ENCODE peak calls at places on chromosomes 1 and 21, in nine cellular contexts. One of them, this sample, is unnamed. For H3K9me3, the result is how much of the 10 kb centered on the place peaks cover.

GRCh38 chr1:56301791-56302190 is 277.6 kb downstream of the PLPP3 start:
- DNase-seq in CD8-positive, alpha-beta T cell: no peak
- DNase-seq in keratinocyte: no peak
- DNase-seq in uterus: no peak
- DNase-seq in naive thymus-derived CD4-positive, alpha-beta T cell: no peak
- DNase-seq in AG04450: peak
- DNase-seq in suprapubic skin: no peak
- DNase-seq in PC-3: peak
- DNase-seq in mammary epithelial cell: no peak
- DNase-seq in this sample: no peak

GRCh38 chr1:225470691-225471452 is 43.0 kb upstream of the LBR start:
- DNase-seq in AG04450: no peak
- DNase-seq in keratinocyte: no peak
- DNase-seq in naive thymus-derived CD4-positive, alpha-beta T cell: no peak
- DNase-seq in CD8-positive, alpha-beta T cell: no peak
- DNase-seq in mammary epithelial cell: no peak
- DNase-seq in suprapubic skin: peak
- DNase-seq in uterus: peak
- DNase-seq in PC-3: no peak
- DNase-seq in this sample: no peak

GRCh38 chr1:160553778-160554177 is 25.5 kb downstream of the CD84 start:
- DNase-seq in CD8-positive, alpha-beta T cell: no peak
- DNase-seq in PC-3: no peak
- DNase-seq in keratinocyte: no peak
- DNase-seq in uterus: no peak
- DNase-seq in naive thymus-derived CD4-positive, alpha-beta T cell: no peak
- DNase-seq in mammary epithelial cell: no peak
- DNase-seq in AG04450: no peak
- DNase-seq in suprapubic skin: no peak
- DNase-seq in this sample: no peak

GRCh38 chr1:26994772-26995625 is 1.5 kb downstream of the TRNP1 start:
- DNase-seq in PC-3: peak
- DNase-seq in mammary epithelial cell: peak
- DNase-seq in uterus: no peak
- DNase-seq in keratinocyte: no peak
- DNase-seq in AG04450: no peak
- DNase-seq in suprapubic skin: no peak
- DNase-seq in naive thymus-derived CD4-positive, alpha-beta T cell: no peak
- DNase-seq in CD8-positive, alpha-beta T cell: no peak
- DNase-seq in this sample: no peak

GRCh38 chr1:241605146-241605805 is 34.9 kb downstream of the CHML start:
- DNase-seq in suprapubic skin: no peak
- DNase-seq in uterus: no peak
- DNase-seq in CD8-positive, alpha-beta T cell: no peak
- DNase-seq in AG04450: no peak
- DNase-seq in PC-3: peak
- DNase-seq in keratinocyte: no peak
- DNase-seq in mammary epithelial cell: peak
- DNase-seq in naive thymus-derived CD4-positive, alpha-beta T cell: no peak
- DNase-seq in this sample: no peak

GRCh38 chr21:39658066-39658465 is 45.3 kb downstream of the B3GALT5 start:
- DNase-seq in keratinocyte: no peak
- DNase-seq in suprapubic skin: no peak
- DNase-seq in uterus: no peak
- DNase-seq in PC-3: no peak
- DNase-seq in AG04450: no peak
- DNase-seq in CD8-positive, alpha-beta T cell: no peak
- DNase-seq in naive thymus-derived CD4-positive, alpha-beta T cell: no peak
- DNase-seq in mammary epithelial cell: no peak
- DNase-seq in this sample: no peak

GRCh38 chr21:45541221-45542039 is 810 bp downstream of the SLC19A1 start:
- DNase-seq in AG04450: no peak
- DNase-seq in suprapubic skin: peak
- DNase-seq in CD8-positive, alpha-beta T cell: peak
- DNase-seq in uterus: peak
- DNase-seq in PC-3: peak
- DNase-seq in naive thymus-derived CD4-positive, alpha-beta T cell: peak
- DNase-seq in keratinocyte: peak
- DNase-seq in mammary epithelial cell: peak
- DNase-seq in this sample: peak

GRCh38 chr1:44348046-44348628 is 6.9 kb downstream of the ERI3 start:
- DNase-seq in naive thymus-derived CD4-positive, alpha-beta T cell: no peak
- DNase-seq in CD8-positive, alpha-beta T cell: no peak
- DNase-seq in AG04450: no peak
- DNase-seq in suprapubic skin: no peak
- DNase-seq in mammary epithelial cell: no peak
- DNase-seq in uterus: no peak
- DNase-seq in keratinocyte: no peak
- DNase-seq in PC-3: no peak
- DNase-seq in this sample: no peak

GRCh38 chr21:42313501-42313969 is 1.7 kb downstream of the TFF3 start:
- DNase-seq in CD8-positive, alpha-beta T cell: no peak
- DNase-seq in keratinocyte: no peak
- DNase-seq in PC-3: no peak
- DNase-seq in mammary epithelial cell: no peak
- DNase-seq in naive thymus-derived CD4-positive, alpha-beta T cell: no peak
- DNase-seq in AG04450: no peak
- DNase-seq in uterus: no peak
- DNase-seq in suprapubic skin: peak
- DNase-seq in this sample: no peak

GRCh38 chr1:5683446-5683845 is 308.8 kb downstream of the NPHP4 start:
- DNase-seq in naive thymus-derived CD4-positive, alpha-beta T cell: no peak
- DNase-seq in mammary epithelial cell: no peak
- DNase-seq in AG04450: no peak
- DNase-seq in suprapubic skin: no peak
- DNase-seq in uterus: no peak
- DNase-seq in CD8-positive, alpha-beta T cell: no peak
- DNase-seq in keratinocyte: no peak
- DNase-seq in PC-3: no peak
- DNase-seq in this sample: no peak

GRCh38 chr1:228900099-228900965 is 165.1 kb downstream of the RHOU start:
- DNase-seq in PC-3: no peak
- DNase-seq in keratinocyte: no peak
- DNase-seq in naive thymus-derived CD4-positive, alpha-beta T cell: no peak
- DNase-seq in mammary epithelial cell: no peak
- DNase-seq in suprapubic skin: no peak
- DNase-seq in uterus: peak
- DNase-seq in AG04450: no peak
- DNase-seq in CD8-positive, alpha-beta T cell: no peak
- DNase-seq in this sample: no peak

GRCh38 chr1:201608635-201609395 is 69.9 kb downstream of the NAV1 start:
- DNase-seq in CD8-positive, alpha-beta T cell: no peak
- DNase-seq in AG04450: no peak
- DNase-seq in mammary epithelial cell: no peak
- DNase-seq in suprapubic skin: no peak
- DNase-seq in uterus: no peak
- DNase-seq in PC-3: no peak
- DNase-seq in keratinocyte: no peak
- DNase-seq in naive thymus-derived CD4-positive, alpha-beta T cell: no peak
- DNase-seq in this sample: no peak

GRCh38 chr21:18914570-18914969 is 511.0 kb upstream of the TMPRSS15 start:
- DNase-seq in suprapubic skin: no peak
- DNase-seq in uterus: no peak
- DNase-seq in mammary epithelial cell: no peak
- DNase-seq in CD8-positive, alpha-beta T cell: no peak
- DNase-seq in AG04450: no peak
- DNase-seq in naive thymus-derived CD4-positive, alpha-beta T cell: no peak
- DNase-seq in keratinocyte: no peak
- DNase-seq in PC-3: no peak
- DNase-seq in this sample: no peak

GRCh38 chr21:18913914-18914313 is 510.3 kb upstream of the TMPRSS15 start:
- DNase-seq in AG04450: no peak
- DNase-seq in keratinocyte: no peak
- DNase-seq in naive thymus-derived CD4-positive, alpha-beta T cell: no peak
- DNase-seq in PC-3: no peak
- DNase-seq in CD8-positive, alpha-beta T cell: no peak
- DNase-seq in suprapubic skin: no peak
- DNase-seq in uterus: no peak
- DNase-seq in mammary epithelial cell: no peak
- DNase-seq in this sample: no peak

GRCh38 chr21:18902641-18903040 is 499.1 kb upstream of the TMPRSS15 start:
- DNase-seq in CD8-positive, alpha-beta T cell: no peak
- DNase-seq in uterus: no peak
- DNase-seq in mammary epithelial cell: no peak
- DNase-seq in naive thymus-derived CD4-positive, alpha-beta T cell: no peak
- DNase-seq in keratinocyte: no peak
- DNase-seq in AG04450: no peak
- DNase-seq in suprapubic skin: no peak
- DNase-seq in PC-3: no peak
- DNase-seq in this sample: no peak

GRCh38 chr21:18908641-18909040 is 505.1 kb upstream of the TMPRSS15 start:
- DNase-seq in keratinocyte: no peak
- DNase-seq in PC-3: no peak
- DNase-seq in mammary epithelial cell: no peak
- DNase-seq in CD8-positive, alpha-beta T cell: no peak
- DNase-seq in uterus: no peak
- DNase-seq in AG04450: no peak
- DNase-seq in suprapubic skin: no peak
- DNase-seq in naive thymus-derived CD4-positive, alpha-beta T cell: no peak
- DNase-seq in this sample: no peak
- H3K9me3 ChIP-seq in keratinocyte: under half
- H3K9me3 ChIP-seq in PC-3: under half
- H3K9me3 ChIP-seq in mammary epithelial cell: under half
- H3K9me3 ChIP-seq in CD8-positive, alpha-beta T cell: under half
- H3K9me3 ChIP-seq in uterus: under half
- H3K9me3 ChIP-seq in AG04450: under half
- H3K9me3 ChIP-seq in suprapubic skin: under half
- H3K9me3 ChIP-seq in naive thymus-derived CD4-positive, alpha-beta T cell: under half
- H3K9me3 ChIP-seq in this sample: under half

GRCh38 chr1:155128755-155129473 is 1.2 kb downstream of the EFNA1 start:
- DNase-seq in CD8-positive, alpha-beta T cell: peak
- DNase-seq in AG04450: no peak
- DNase-seq in naive thymus-derived CD4-positive, alpha-beta T cell: peak
- DNase-seq in keratinocyte: no peak
- DNase-seq in mammary epithelial cell: peak
- DNase-seq in suprapubic skin: no peak
- DNase-seq in uterus: peak
- DNase-seq in PC-3: peak
- DNase-seq in this sample: peak

GRCh38 chr1:155130272-155131006 is 2.8 kb downstream of the EFNA1 start:
- DNase-seq in mammary epithelial cell: no peak
- DNase-seq in PC-3: no peak
- DNase-seq in naive thymus-derived CD4-positive, alpha-beta T cell: no peak
- DNase-seq in keratinocyte: no peak
- DNase-seq in AG04450: no peak
- DNase-seq in CD8-positive, alpha-beta T cell: no peak
- DNase-seq in suprapubic skin: no peak
- DNase-seq in uterus: no peak
- DNase-seq in this sample: no peak

GRCh38 chr1:155131846-155132245 is 3.8 kb upstream of the SLC50A1 start:
- DNase-seq in naive thymus-derived CD4-positive, alpha-beta T cell: no peak
- DNase-seq in mammary epithelial cell: no peak
- DNase-seq in AG04450: no peak
- DNase-seq in suprapubic skin: no peak
- DNase-seq in uterus: no peak
- DNase-seq in PC-3: no peak
- DNase-seq in keratinocyte: no peak
- DNase-seq in CD8-positive, alpha-beta T cell: no peak
- DNase-seq in this sample: no peak

GRCh38 chr1:155133799-155134281 is 1.8 kb upstream of the SLC50A1 start:
- DNase-seq in AG04450: no peak
- DNase-seq in CD8-positive, alpha-beta T cell: no peak
- DNase-seq in uterus: no peak
- DNase-seq in keratinocyte: no peak
- DNase-seq in PC-3: no peak
- DNase-seq in suprapubic skin: no peak
- DNase-seq in naive thymus-derived CD4-positive, alpha-beta T cell: no peak
- DNase-seq in mammary epithelial cell: no peak
- DNase-seq in this sample: no peak

DNA sequence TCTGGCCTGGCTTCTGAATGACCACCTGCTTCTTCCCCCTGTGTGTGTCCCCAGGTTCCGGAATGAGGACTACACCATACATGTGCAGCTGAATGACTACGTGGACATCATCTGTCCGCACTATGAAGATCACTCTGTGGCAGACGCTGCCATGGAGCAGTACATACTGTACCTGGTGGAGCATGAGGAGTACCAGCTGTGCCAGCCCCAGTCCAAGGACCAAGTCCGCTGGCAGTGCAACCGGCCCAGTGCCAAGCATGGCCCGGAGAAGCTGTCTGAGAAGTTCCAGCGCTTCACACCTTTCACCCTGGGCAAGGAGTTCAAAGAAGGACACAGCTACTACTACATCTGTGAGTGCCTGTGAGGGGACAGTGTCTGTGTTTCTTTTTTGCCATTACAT is 3.6 kb downstream of the EFNA1 start:
- DNase-seq in suprapubic skin: no peak
- DNase-seq in AG04450: no peak
- DNase-seq in PC-3: no peak
- DNase-seq in keratinocyte: no peak
- DNase-seq in CD8-positive, alpha-beta T cell: no peak
- DNase-seq in uterus: no peak
- DNase-seq in mammary epithelial cell: no peak
- DNase-seq in naive thymus-derived CD4-positive, alpha-beta T cell: no peak
- DNase-seq in this sample: no peak
- H3K4me3 ChIP-seq in suprapubic skin: peak
- H3K4me3 ChIP-seq in AG04450: no peak
- H3K4me3 ChIP-seq in PC-3: no peak
- H3K4me3 ChIP-seq in keratinocyte: no peak
- H3K4me3 ChIP-seq in CD8-positive, alpha-beta T cell: no peak
- H3K4me3 ChIP-seq in uterus: no peak
- H3K4me3 ChIP-seq in mammary epithelial cell: no peak
- H3K4me3 ChIP-seq in naive thymus-derived CD4-positive, alpha-beta T cell: no peak
- H3K4me3 ChIP-seq in this sample: no peak

GRCh38 chr1:211411639-211412038 is 80.3 kb downstream of the RD3 start:
- DNase-seq in suprapubic skin: no peak
- DNase-seq in uterus: no peak
- DNase-seq in keratinocyte: no peak
- DNase-seq in PC-3: no peak
- DNase-seq in AG04450: no peak
- DNase-seq in mammary epithelial cell: no peak
- DNase-seq in CD8-positive, alpha-beta T cell: no peak
- DNase-seq in naive thymus-derived CD4-positive, alpha-beta T cell: no peak
- DNase-seq in this sample: no peak
- H3K9me3 ChIP-seq in suprapubic skin: under half
- H3K9me3 ChIP-seq in uterus: under half
- H3K9me3 ChIP-seq in keratinocyte: under half
- H3K9me3 ChIP-seq in PC-3: under half
- H3K9me3 ChIP-seq in AG04450: under half
- H3K9me3 ChIP-seq in mammary epithelial cell: under half
- H3K9me3 ChIP-seq in CD8-positive, alpha-beta T cell: under half
- H3K9me3 ChIP-seq in naive thymus-derived CD4-positive, alpha-beta T cell: under half
- H3K9me3 ChIP-seq in this sample: under half

DNA sequence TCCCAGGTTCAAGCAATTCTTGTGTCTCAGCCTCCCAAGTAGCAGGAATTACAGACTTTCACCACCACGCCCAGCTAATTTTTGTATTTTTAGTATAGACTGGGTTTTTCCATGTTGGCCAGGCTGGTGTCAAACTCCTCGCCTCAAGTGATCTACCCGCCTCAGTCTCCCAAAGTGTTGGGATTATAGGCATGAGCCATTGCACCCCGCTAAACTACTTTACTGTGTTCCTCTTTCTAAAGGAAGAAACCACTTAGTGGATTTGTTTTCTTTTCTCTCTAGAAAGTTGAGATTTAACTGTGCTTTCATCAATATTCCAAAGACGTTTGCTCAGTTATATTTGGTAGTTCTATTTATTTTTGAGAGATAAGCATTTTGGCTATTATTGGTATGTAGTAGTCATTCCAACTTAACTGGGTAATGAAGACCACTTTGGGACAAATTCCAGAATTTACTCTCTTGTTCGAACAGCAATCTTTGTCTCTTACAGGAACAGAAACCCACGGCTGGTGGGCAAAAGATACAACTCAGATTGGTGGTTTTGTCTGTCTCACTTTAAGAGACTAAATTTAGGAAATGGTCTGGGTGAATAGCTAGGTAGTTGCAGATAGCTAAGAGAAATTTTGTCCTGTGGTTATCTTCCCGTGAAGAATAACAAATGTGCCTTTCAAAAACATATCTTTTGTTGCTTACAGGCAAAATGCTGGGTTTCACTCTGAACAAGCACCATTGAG is 103.5 kb upstream of the CD55 start:
- DNase-seq in suprapubic skin: no peak
- DNase-seq in AG04450: no peak
- DNase-seq in naive thymus-derived CD4-positive, alpha-beta T cell: no peak
- DNase-seq in keratinocyte: no peak
- DNase-seq in uterus: no peak
- DNase-seq in mammary epithelial cell: no peak
- DNase-seq in PC-3: no peak
- DNase-seq in CD8-positive, alpha-beta T cell: no peak
- DNase-seq in this sample: no peak
- H3K4me3 ChIP-seq in suprapubic skin: no peak
- H3K4me3 ChIP-seq in AG04450: no peak
- H3K4me3 ChIP-seq in naive thymus-derived CD4-positive, alpha-beta T cell: no peak
- H3K4me3 ChIP-seq in keratinocyte: no peak
- H3K4me3 ChIP-seq in uterus: no peak
- H3K4me3 ChIP-seq in mammary epithelial cell: no peak
- H3K4me3 ChIP-seq in PC-3: no peak
- H3K4me3 ChIP-seq in CD8-positive, alpha-beta T cell: no peak
- H3K4me3 ChIP-seq in this sample: no peak

This sample was measured in Caco-2.